ENCODE peak calls at places on chromosomes 5 and 9, in four cellular contexts. U is spleen, Q is HepG2, L is uterus. I is an unnamed sample.

GRCh38 chr9:77176686-77177142 is 620 bp upstream of the VPS13A start:
- DNase-seq in U (no peak), L (no peak), Q (no peak), I (no peak)

GRCh38 chr9:99167694-99168093 is 54.0 kb downstream of the ALG2 start:
- DNase-seq in U (no peak), L (no peak), Q (no peak), I (no peak)

GRCh38 chr5:28344803-28345433 is 1306.5 kb upstream of the CDH9 start:
- DNase-seq in L (no peak), U (no peak), Q (peak; percentile 35), I (peak; percentile 3)

GRCh38 chr9:129708799-129709198 is 43.4 kb downstream of the PRRX2 start:
- DNase-seq in L (no peak), Q (no peak), U (no peak), I (no peak)

GRCh38 chr9:19485193-19485592 is 76.4 kb downstream of the ACER2 start:
- DNase-seq in U (no peak), Q (no peak), L (no peak), I (no peak)

GRCh38 chr5:100446879-100447278 is 88.3 kb upstream of the FAM174A start:
- DNase-seq in L (no peak), U (no peak), Q (no peak), I (no peak)

GRCh38 chr5:172410839-172411238 is 43.5 kb downstream of the SH3PXD2B start:
- DNase-seq in U (no peak), L (peak; percentile 75), Q (no peak), I (no peak)

GRCh38 chr5:150612905-150613670 is 27.4 kb upstream of the SYNPO start:
- DNase-seq in Q (no peak), U (no peak), L (peak; percentile 58), I (no peak)

GRCh38 chr9:73200694-73201432 is 49.2 kb downstream of the ANXA1 start:
- DNase-seq in L (no peak), Q (peak; percentile 33), U (no peak), I (no peak)

DNA sequence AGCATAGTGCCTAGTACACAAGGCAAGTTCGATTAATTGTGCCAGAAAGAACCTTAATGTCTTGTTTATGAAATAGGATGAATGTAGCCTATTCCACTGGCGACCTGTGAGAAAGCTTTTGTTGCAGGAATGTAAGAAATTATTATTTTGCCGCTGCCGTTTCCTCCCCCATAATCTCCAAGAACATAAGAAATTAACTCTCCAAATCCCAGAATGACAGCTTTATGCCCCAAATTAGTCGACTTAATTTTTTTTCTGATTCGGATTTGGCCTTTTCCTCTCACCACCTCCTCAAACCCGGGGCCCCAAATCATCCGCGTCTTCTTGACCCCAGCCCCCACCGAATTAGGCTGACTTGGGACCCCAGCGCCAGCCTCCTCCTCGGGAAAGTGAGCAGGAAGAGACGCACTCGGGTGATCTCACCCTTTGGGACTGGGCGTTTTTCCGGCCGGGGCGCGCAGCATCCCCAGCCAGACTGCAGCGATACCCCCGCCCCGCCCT is 685 bp upstream of the SPTAN1 start:
- DNase-seq in Q (no peak), U (no peak), L (no peak), I (no peak)
- TF ChIP-seq POLR2A in Q (no peak), U (no peak), L (peak; percentile 31), I (no peak)

DNA sequence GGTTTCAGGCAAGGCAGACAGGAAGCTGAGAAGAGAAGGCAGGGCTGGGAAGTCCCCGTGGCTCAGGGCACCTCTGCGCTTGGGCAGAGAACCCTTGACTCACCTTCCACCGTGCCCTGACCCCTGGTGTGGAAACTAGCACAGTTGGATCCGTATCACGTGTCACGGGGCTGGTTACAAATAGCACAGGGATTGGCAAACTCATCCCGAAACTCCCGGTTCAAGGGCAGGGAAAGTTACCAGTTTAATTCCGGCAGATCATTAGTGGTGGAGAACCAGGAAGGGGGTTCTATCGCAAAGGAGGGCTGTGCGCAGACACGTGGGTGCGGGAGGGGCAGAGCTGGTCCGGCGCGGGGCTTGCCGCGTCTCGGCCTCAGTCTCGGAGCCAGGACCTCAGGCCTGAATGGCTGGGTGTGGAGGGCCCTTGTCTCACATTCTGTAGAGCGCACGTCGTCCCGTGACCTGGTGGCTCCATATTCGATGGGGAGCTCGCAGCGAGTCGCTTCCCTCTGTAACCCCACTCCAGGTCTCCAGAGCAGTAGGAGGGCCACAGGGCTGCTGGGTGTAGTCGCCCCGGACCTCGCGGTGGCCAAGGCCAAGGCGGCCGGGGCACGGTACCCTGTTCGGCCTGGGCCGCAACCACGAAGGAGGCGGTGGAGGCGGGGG is 750 bp upstream of the TMEM171 start:
- DNase-seq in L (no peak), U (peak; percentile 80), Q (no peak), I (no peak)
- TF ChIP-seq POLR2A in L (no peak), U (no peak), Q (no peak), I (no peak)

GRCh38 chr9:131237931-131238401 is 38.3 kb downstream of the FAM78A start:
- DNase-seq in Q (no peak), U (peak; percentile 95), L (no peak), I (no peak)
- TF ChIP-seq POLR2A in Q (no peak), U (no peak), L (no peak), I (no peak)

GRCh38 chr9:33239922-33240321 is at the start of gene SPINK4:
- DNase-seq in U (peak; percentile 81), L (no peak), Q (peak; percentile 28), I (no peak)
- TF ChIP-seq POLR2A in U (no peak), L (no peak), Q (no peak), I (no peak)

GRCh38 chr5:72556351-72557146 is 49.3 kb upstream of the ZNF366 start:
- DNase-seq in U (peak; percentile 87), Q (peak; percentile 43), L (peak; percentile 62), I (no peak)
- TF ChIP-seq POLR2A in U (no peak), Q (no peak), L (no peak), I (no peak)

GRCh38 chr5:108028411-108028810 is 353.5 kb downstream of the FBXL17 start:
- DNase-seq in Q (no peak), L (no peak), U (no peak), I (no peak)
- TF ChIP-seq POLR2A in Q (no peak), L (no peak), U (no peak), I (no peak)